ENCODE peak calls at places on chromosomes 7 and 10, in five cellular contexts. One of them, this sample, is unnamed. For H3K4me1, the result is how much of the 10 kb centered on the place peaks cover.

GRCh38 chr7:95845007-95845406 is 72.7 kb downstream of the DYNC1I1 start:
- DNase-seq in psoas muscle: no peak
- DNase-seq in adipocyte: peak
- DNase-seq in DND-41: no peak
- DNase-seq in heart left ventricle: no peak
- DNase-seq in this sample: no peak

GRCh38 chr7:39086638-39087360 is 109.1 kb downstream of the POU6F2 start:
- DNase-seq in psoas muscle: no peak
- DNase-seq in heart left ventricle: no peak
- DNase-seq in DND-41: no peak
- DNase-seq in adipocyte: no peak
- DNase-seq in this sample: no peak

GRCh38 chr10:86172296-86172695 is 194.3 kb downstream of the GRID1 start:
- DNase-seq in adipocyte: no peak
- DNase-seq in heart left ventricle: no peak
- DNase-seq in psoas muscle: no peak
- DNase-seq in DND-41: no peak
- DNase-seq in this sample: no peak

GRCh38 chr7:8379264-8379663 is 54.1 kb upstream of the NXPH1 start:
- DNase-seq in DND-41: no peak
- DNase-seq in psoas muscle: no peak
- DNase-seq in heart left ventricle: no peak
- DNase-seq in adipocyte: no peak
- DNase-seq in this sample: no peak

GRCh38 chr10:86968271-86968993 is at the start of gene ADIRF:
- DNase-seq in DND-41: no peak
- DNase-seq in psoas muscle: peak
- DNase-seq in adipocyte: peak
- DNase-seq in heart left ventricle: peak
- DNase-seq in this sample: no peak

GRCh38 chr7:136523581-136523980 is 344.9 kb upstream of the CHRM2 start:
- DNase-seq in DND-41: no peak
- DNase-seq in psoas muscle: no peak
- DNase-seq in heart left ventricle: no peak
- DNase-seq in adipocyte: peak
- DNase-seq in this sample: no peak

GRCh38 chr10:95866448-95866842 is 41.3 kb upstream of the CC2D2B start:
- DNase-seq in adipocyte: no peak
- DNase-seq in DND-41: no peak
- DNase-seq in psoas muscle: no peak
- DNase-seq in heart left ventricle: no peak
- DNase-seq in this sample: no peak

GRCh38 chr7:102860351-102860811 is 52.4 kb upstream of the LRRC17 start:
- DNase-seq in psoas muscle: no peak
- DNase-seq in adipocyte: peak
- DNase-seq in DND-41: no peak
- DNase-seq in heart left ventricle: no peak
- DNase-seq in this sample: peak

GRCh38 chr7:80147543-80148376 is 13.1 kb downstream of the GNAI1 start:
- DNase-seq in DND-41: no peak
- DNase-seq in psoas muscle: no peak
- DNase-seq in adipocyte: peak
- DNase-seq in heart left ventricle: no peak
- DNase-seq in this sample: no peak

GRCh38 chr7:134034652-134035051 is 92.5 kb upstream of the LRGUK start:
- DNase-seq in DND-41: no peak
- DNase-seq in psoas muscle: no peak
- DNase-seq in adipocyte: no peak
- DNase-seq in heart left ventricle: no peak
- DNase-seq in this sample: no peak

GRCh38 chr10:69092959-69093850 is 5.3 kb downstream of the SRGN start:
- DNase-seq in DND-41: peak
- DNase-seq in adipocyte: peak
- DNase-seq in psoas muscle: peak
- DNase-seq in heart left ventricle: peak
- DNase-seq in this sample: peak

GRCh38 chr10:20839910-20840309 is 57.2 kb downstream of the NEBL start:
- DNase-seq in DND-41: no peak
- DNase-seq in adipocyte: no peak
- DNase-seq in heart left ventricle: no peak
- DNase-seq in psoas muscle: no peak
- DNase-seq in this sample: no peak

GRCh38 chr7:155733582-155734444 is 78.5 kb downstream of the SHH start:
- DNase-seq in DND-41: no peak
- DNase-seq in heart left ventricle: no peak
- DNase-seq in adipocyte: no peak
- DNase-seq in psoas muscle: no peak
- DNase-seq in this sample: no peak

GRCh38 chr10:63711866-63712716 is 190.9 kb downstream of the REEP3 start:
- DNase-seq in adipocyte: peak
- DNase-seq in heart left ventricle: peak
- DNase-seq in psoas muscle: peak
- DNase-seq in DND-41: peak
- DNase-seq in this sample: peak

GRCh38 chr7:84302949-84303348 is 108.4 kb upstream of the SEMA3A start:
- DNase-seq in adipocyte: no peak
- DNase-seq in psoas muscle: no peak
- DNase-seq in DND-41: no peak
- DNase-seq in heart left ventricle: no peak
- DNase-seq in this sample: no peak

GRCh38 chr10:13100349-13101294 is 659 bp downstream of the OPTN start:
- DNase-seq in psoas muscle: peak
- DNase-seq in adipocyte: peak
- DNase-seq in heart left ventricle: peak
- DNase-seq in DND-41: peak
- DNase-seq in this sample: peak

GRCh38 chr7:86201767-86202166 is 441.9 kb upstream of the GRM3 start:
- DNase-seq in adipocyte: no peak
- DNase-seq in DND-41: no peak
- DNase-seq in psoas muscle: no peak
- DNase-seq in heart left ventricle: no peak
- DNase-seq in this sample: no peak

GRCh38 chr10:61937631-61938284 is 36.3 kb downstream of the ARID5B start:
- DNase-seq in DND-41: no peak
- DNase-seq in adipocyte: peak
- DNase-seq in psoas muscle: no peak
- DNase-seq in heart left ventricle: no peak
- DNase-seq in this sample: no peak

GRCh38 chr7:149495785-149496641 is 1.6 kb downstream of the ZNF746 start:
- DNase-seq in DND-41: no peak
- DNase-seq in psoas muscle: peak
- DNase-seq in adipocyte: peak
- DNase-seq in heart left ventricle: peak
- DNase-seq in this sample: peak

GRCh38 chr7:64485623-64486022 is 77.2 kb downstream of the ZNF680 start:
- DNase-seq in DND-41: no peak
- DNase-seq in psoas muscle: no peak
- DNase-seq in heart left ventricle: no peak
- DNase-seq in adipocyte: no peak
- DNase-seq in this sample: no peak

GRCh38 chr7:101146-101545 is 91.2 kb upstream of the FAM20C start:
- DNase-seq in heart left ventricle: no peak
- DNase-seq in DND-41: no peak
- DNase-seq in adipocyte: no peak
- DNase-seq in psoas muscle: no peak
- DNase-seq in this sample: no peak

GRCh38 chr10:68095176-68095575 is 14.1 kb upstream of the MYPN start:
- DNase-seq in DND-41: no peak
- DNase-seq in heart left ventricle: no peak
- DNase-seq in psoas muscle: no peak
- DNase-seq in adipocyte: peak
- DNase-seq in this sample: peak

GRCh38 chr10:124742418-124743187 is 1.6 kb downstream of the FAM53B start:
- DNase-seq in adipocyte: peak
- DNase-seq in DND-41: peak
- DNase-seq in heart left ventricle: no peak
- DNase-seq in psoas muscle: peak
- DNase-seq in this sample: no peak

GRCh38 chr7:35758421-35758820 is 42.4 kb upstream of the SEPTIN7 start:
- DNase-seq in heart left ventricle: no peak
- DNase-seq in adipocyte: no peak
- DNase-seq in DND-41: no peak
- DNase-seq in psoas muscle: no peak
- DNase-seq in this sample: no peak

GRCh38 chr7:32299133-32299702 is 191.0 kb downstream of the LSM5 start:
- DNase-seq in psoas muscle: peak
- DNase-seq in adipocyte: no peak
- DNase-seq in heart left ventricle: peak
- DNase-seq in DND-41: no peak
- DNase-seq in this sample: no peak

DNA sequence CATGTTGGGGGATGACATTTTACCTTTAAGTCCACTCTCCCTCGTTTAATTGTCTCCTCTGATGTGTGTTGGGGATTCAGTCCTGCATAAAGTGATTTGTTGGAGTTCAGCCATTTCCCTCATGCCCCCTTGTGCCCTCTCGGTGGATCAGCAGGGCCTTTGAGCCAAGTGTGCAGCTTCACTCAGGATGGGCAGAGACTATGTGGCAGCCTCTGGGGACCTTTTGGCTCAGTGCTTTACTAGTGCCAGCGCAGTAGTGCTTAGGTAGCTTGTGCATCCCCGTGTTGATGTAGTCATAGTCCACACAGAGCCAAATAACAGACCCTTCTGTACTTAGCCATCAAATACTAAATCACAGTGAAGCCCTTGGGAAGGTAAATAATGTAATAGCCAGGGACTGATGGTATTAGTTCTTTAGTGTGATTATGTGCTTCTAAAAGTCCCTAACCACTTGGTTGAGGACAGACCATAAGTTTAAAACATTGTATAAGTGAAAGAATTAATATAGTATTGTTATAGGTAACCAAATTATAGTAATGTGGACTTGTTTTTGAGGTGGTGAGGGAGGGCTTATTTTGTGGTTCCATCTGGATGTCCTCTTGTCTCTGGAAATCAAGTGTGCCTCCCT is 11.4 kb downstream of the BUB3 start:
- DNase-seq in adipocyte: no peak
- DNase-seq in heart left ventricle: no peak
- DNase-seq in psoas muscle: no peak
- DNase-seq in DND-41: no peak
- DNase-seq in this sample: no peak
- H3K4me1 ChIP-seq in adipocyte: under half
- H3K4me1 ChIP-seq in heart left ventricle: under half
- H3K4me1 ChIP-seq in psoas muscle: under half
- H3K4me1 ChIP-seq in DND-41: under half
- H3K4me1 ChIP-seq in this sample: under half

GRCh38 chr7:107047902-107048782 is 3.6 kb downstream of the PRKAR2B start:
- DNase-seq in DND-41: no peak
- DNase-seq in heart left ventricle: no peak
- DNase-seq in psoas muscle: no peak
- DNase-seq in adipocyte: no peak
- DNase-seq in this sample: no peak

GRCh38 chr7:107051376-107051775 is 6.9 kb downstream of the PRKAR2B start:
- DNase-seq in DND-41: no peak
- DNase-seq in psoas muscle: no peak
- DNase-seq in adipocyte: peak
- DNase-seq in heart left ventricle: no peak
- DNase-seq in this sample: no peak

GRCh38 chr7:107049480-107049879 is 5.0 kb downstream of the PRKAR2B start:
- DNase-seq in heart left ventricle: no peak
- DNase-seq in psoas muscle: no peak
- DNase-seq in adipocyte: no peak
- DNase-seq in DND-41: no peak
- DNase-seq in this sample: no peak

GRCh38 chr7:107048783-107049418 is 4.4 kb downstream of the PRKAR2B start:
- DNase-seq in heart left ventricle: no peak
- DNase-seq in adipocyte: peak
- DNase-seq in DND-41: no peak
- DNase-seq in psoas muscle: no peak
- DNase-seq in this sample: no peak

GRCh38 chr7:107049971-107050532 is 5.5 kb downstream of the PRKAR2B start:
- DNase-seq in DND-41: no peak
- DNase-seq in heart left ventricle: no peak
- DNase-seq in psoas muscle: no peak
- DNase-seq in adipocyte: no peak
- DNase-seq in this sample: no peak
- H3K4me3 ChIP-seq in DND-41: no peak
- H3K4me3 ChIP-seq in heart left ventricle: no peak
- H3K4me3 ChIP-seq in psoas muscle: no peak
- H3K4me3 ChIP-seq in adipocyte: no peak
- H3K4me3 ChIP-seq in this sample: no peak

DNA sequence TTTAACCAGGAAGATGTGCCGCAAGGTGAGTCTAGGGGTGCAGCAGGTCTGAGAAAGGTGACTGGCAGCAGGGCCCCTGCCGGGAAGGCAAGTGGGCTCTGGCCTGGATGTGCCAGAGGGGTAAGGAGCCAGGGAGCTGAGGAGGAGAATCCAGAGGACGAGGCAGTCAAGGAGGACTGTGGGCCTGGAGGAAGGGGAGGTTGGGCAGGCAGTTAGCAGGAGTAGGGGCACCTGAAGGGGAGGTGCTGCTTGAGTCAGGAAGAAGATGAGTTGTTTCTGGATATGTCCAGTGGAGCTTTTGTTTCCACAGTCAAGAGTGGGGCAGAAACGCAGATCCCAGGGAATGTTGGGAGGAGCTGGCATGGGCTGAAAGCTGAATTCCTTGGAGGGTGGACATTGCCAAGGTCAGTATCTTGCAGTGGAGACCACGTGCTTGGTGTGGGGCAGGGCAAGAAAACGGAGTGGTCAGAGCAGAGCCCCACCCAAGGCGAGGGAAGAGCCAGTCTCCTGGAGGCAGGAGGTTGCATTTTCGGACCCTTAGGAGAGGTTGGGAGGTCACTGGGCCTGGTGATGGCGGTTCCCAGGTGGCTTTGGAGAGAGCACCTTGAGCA is 34.0 kb downstream of the MINDY4 start:
- DNase-seq in adipocyte: no peak
- DNase-seq in heart left ventricle: no peak
- DNase-seq in psoas muscle: no peak
- DNase-seq in DND-41: no peak
- DNase-seq in this sample: no peak
- H3K4me1 ChIP-seq in adipocyte: under half
- H3K4me1 ChIP-seq in heart left ventricle: under half
- H3K4me1 ChIP-seq in psoas muscle: under half
- H3K4me1 ChIP-seq in DND-41: under half
- H3K4me1 ChIP-seq in this sample: under half

GRCh38 chr7:158311791-158312190 is 275.8 kb downstream of the PTPRN2 start:
- DNase-seq in DND-41: no peak
- DNase-seq in heart left ventricle: no peak
- DNase-seq in adipocyte: no peak
- DNase-seq in psoas muscle: no peak
- DNase-seq in this sample: peak
- H3K4me3 ChIP-seq in DND-41: no peak
- H3K4me3 ChIP-seq in heart left ventricle: no peak
- H3K4me3 ChIP-seq in adipocyte: no peak
- H3K4me3 ChIP-seq in psoas muscle: no peak
- H3K4me3 ChIP-seq in this sample: no peak

GRCh38 chr7:44258865-44259546 is 58.2 kb downstream of the YKT6 start:
- DNase-seq in DND-41: no peak
- DNase-seq in heart left ventricle: no peak
- DNase-seq in psoas muscle: no peak
- DNase-seq in adipocyte: no peak
- DNase-seq in this sample: no peak
- H3K4me1 ChIP-seq in DND-41: under half
- H3K4me1 ChIP-seq in heart left ventricle: under half
- H3K4me1 ChIP-seq in psoas muscle: half or more
- H3K4me1 ChIP-seq in adipocyte: under half
- H3K4me1 ChIP-seq in this sample: under half

GRCh38 chr10:132134541-132135397 is 52.0 kb upstream of the DPYSL4 start:
- DNase-seq in psoas muscle: no peak
- DNase-seq in adipocyte: no peak
- DNase-seq in heart left ventricle: no peak
- DNase-seq in DND-41: no peak
- DNase-seq in this sample: no peak
- H3K4me3 ChIP-seq in psoas muscle: no peak
- H3K4me3 ChIP-seq in adipocyte: no peak
- H3K4me3 ChIP-seq in heart left ventricle: no peak
- H3K4me3 ChIP-seq in DND-41: no peak
- H3K4me3 ChIP-seq in this sample: no peak

This sample was measured in SJSA1.